ENCODE peak calls at places on chromosomes 2 and 18, in four cellular contexts. One of them, this sample, is unnamed.

GRCh38 chr2:152715854-152716428 is 1.3 kb downstream of the PRPF40A start:
- DNase-seq in thyroid gland: no peak
- DNase-seq in HFFc6: peak
- DNase-seq in suprapubic skin: no peak
- DNase-seq in this sample: no peak

GRCh38 chr2:46170611-46171385 is 126.4 kb upstream of the EPAS1 start:
- DNase-seq in HFFc6: no peak
- DNase-seq in thyroid gland: no peak
- DNase-seq in suprapubic skin: no peak
- DNase-seq in this sample: no peak

GRCh38 chr2:97871096-97871780 is 124.5 kb downstream of the TMEM131 start:
- DNase-seq in HFFc6: peak
- DNase-seq in suprapubic skin: no peak
- DNase-seq in thyroid gland: no peak
- DNase-seq in this sample: peak

GRCh38 chr2:9004338-9005204 is 1.1 kb upstream of the MBOAT2 start:
- DNase-seq in suprapubic skin: no peak
- DNase-seq in thyroid gland: no peak
- DNase-seq in HFFc6: peak
- DNase-seq in this sample: no peak

GRCh38 chr2:58101500-58101899 is 54.9 kb downstream of the VRK2 start:
- DNase-seq in thyroid gland: no peak
- DNase-seq in suprapubic skin: no peak
- DNase-seq in HFFc6: no peak
- DNase-seq in this sample: no peak

GRCh38 chr18:74945774-74946545 is 263.0 kb downstream of the PTGR3 start:
- DNase-seq in thyroid gland: no peak
- DNase-seq in suprapubic skin: no peak
- DNase-seq in HFFc6: peak
- DNase-seq in this sample: no peak

GRCh38 chr18:6294119-6294784 is 120.5 kb downstream of the L3MBTL4 start:
- DNase-seq in thyroid gland: peak
- DNase-seq in suprapubic skin: no peak
- DNase-seq in HFFc6: no peak
- DNase-seq in this sample: no peak

GRCh38 chr2:136008205-136008865 is 22.9 kb upstream of the DARS1 start:
- DNase-seq in HFFc6: no peak
- DNase-seq in suprapubic skin: no peak
- DNase-seq in thyroid gland: peak
- DNase-seq in this sample: no peak

GRCh38 chr2:127407091-127407490 is 11.1 kb upstream of the PROC start:
- DNase-seq in suprapubic skin: no peak
- DNase-seq in thyroid gland: no peak
- DNase-seq in HFFc6: no peak
- DNase-seq in this sample: no peak

GRCh38 chr2:223797811-223798721 is 39.3 kb downstream of the AP1S3 start:
- DNase-seq in HFFc6: peak
- DNase-seq in thyroid gland: no peak
- DNase-seq in suprapubic skin: no peak
- DNase-seq in this sample: no peak

GRCh38 chr2:241645915-241646250 is 8.4 kb downstream of the ATG4B start:
- DNase-seq in HFFc6: no peak
- DNase-seq in thyroid gland: no peak
- DNase-seq in suprapubic skin: no peak
- DNase-seq in this sample: no peak

GRCh38 chr2:116804901-116805300 is 1009.6 kb upstream of the DDX18 start:
- DNase-seq in HFFc6: no peak
- DNase-seq in suprapubic skin: no peak
- DNase-seq in thyroid gland: no peak
- DNase-seq in this sample: no peak

This sample was measured in GM04504.